ENCODE peak calls at places on chromosomes 11 and 22, in nine cellular contexts. K is astrocyte of the spinal cord, T is tibial nerve, F is MCF 10A, O is right lobe of liver, Q is GM12865, A is astrocyte of the cerebellum, L is GM23338, J is heart right ventricle. V is an unnamed sample.

GRCh38 chr11:13215157-13215556 is 62.4 kb upstream of the BMAL1 start:
- DNase-seq in J (no peak), O (no peak), K (peak), T (no peak), L (no peak), A (no peak), Q (no peak), F (peak), V (no peak)

GRCh38 chr22:41810022-41810421 is 9.5 kb downstream of the CCDC134 start:
- DNase-seq in J (no peak), A (no peak), T (no peak), O (no peak), F (no peak), K (no peak), L (no peak), Q (no peak), V (no peak)

GRCh38 chr11:12276356-12276755 is 101.0 kb upstream of the PARVA start:
- DNase-seq in J (no peak), L (no peak), K (no peak), A (no peak), Q (no peak), F (no peak), T (no peak), O (peak), V (no peak)

GRCh38 chr11:72223615-72224586 is 666 bp upstream of the INPPL1 start:
- DNase-seq in Q (peak), O (peak), A (peak), J (peak), K (peak), L (peak), F (peak), T (no peak), V (peak)

GRCh38 chr11:120130176-120130980 is 7.5 kb downstream of the TRIM29 start:
- DNase-seq in Q (no peak), A (no peak), F (no peak), K (no peak), L (no peak), O (peak), T (peak), J (no peak), V (no peak)

GRCh38 chr22:46040471-46041465 is 63.8 kb upstream of the WNT7B start:
- DNase-seq in F (no peak), J (no peak), Q (no peak), T (no peak), K (no peak), A (no peak), O (peak), L (no peak), V (no peak)

GRCh38 chr22:17665884-17666283 is 27.3 kb downstream of the BCL2L13 start:
- DNase-seq in K (no peak), Q (no peak), F (peak), O (no peak), A (no peak), T (no peak), L (no peak), J (no peak), V (no peak)

GRCh38 chr11:133843454-133843987 is 1.8 kb downstream of the SPATA19 start:
- DNase-seq in F (no peak), Q (no peak), L (no peak), O (no peak), J (no peak), A (no peak), T (no peak), K (no peak), V (no peak)

GRCh38 chr11:84580338-84580737 is 1046.8 kb downstream of the DLG2 start:
- DNase-seq in A (no peak), O (no peak), J (no peak), Q (no peak), T (no peak), F (no peak), L (peak), K (no peak), V (no peak)

GRCh38 chr11:37788141-37788877 is 1190.3 kb upstream of the RAG2 start:
- DNase-seq in Q (no peak), A (peak), T (no peak), L (no peak), J (no peak), F (peak), K (peak), O (no peak), V (no peak)

GRCh38 chr11:67999704-68000103 is 4.2 kb downstream of the UNC93B1 start:
- DNase-seq in Q (peak), A (no peak), J (no peak), F (no peak), O (no peak), T (no peak), L (no peak), K (no peak), V (no peak)

GRCh38 chr11:66845143-66845875 is 2.1 kb downstream of the RCE1 start:
- DNase-seq in T (no peak), K (no peak), A (no peak), L (no peak), F (no peak), O (peak), Q (no peak), J (no peak), V (no peak)

GRCh38 chr11:117200813-117201515 is 1.8 kb downstream of the TAGLN start:
- DNase-seq in Q (no peak), L (no peak), T (no peak), J (no peak), A (no peak), O (no peak), F (no peak), K (no peak), V (no peak)

GRCh38 chr11:110131386-110132123 is 38.4 kb downstream of the ZC3H12C start:
- DNase-seq in K (no peak), O (no peak), J (no peak), L (peak), T (no peak), F (peak), A (no peak), Q (no peak), V (no peak)

GRCh38 chr22:29216873-29217666 is 11.4 kb downstream of the EMID1 start:
- DNase-seq in O (no peak), Q (peak), J (no peak), L (no peak), F (peak), K (no peak), A (no peak), T (no peak), V (no peak)

GRCh38 chr11:57502870-57503269 is 12.6 kb downstream of the SLC43A1 start:
- DNase-seq in Q (no peak), T (no peak), J (no peak), O (peak), L (no peak), F (no peak), A (no peak), K (no peak), V (no peak)

GRCh38 chr11:95305726-95306522 is 74.9 kb upstream of the SESN3 start:
- DNase-seq in J (no peak), L (no peak), K (no peak), F (no peak), O (no peak), T (no peak), A (no peak), Q (no peak), V (no peak)

GRCh38 chr11:115964091-115964490 is 459.9 kb upstream of the CADM1 start:
- DNase-seq in L (no peak), O (no peak), Q (no peak), K (no peak), F (no peak), A (no peak), T (no peak), J (no peak), V (no peak)

GRCh38 chr11:86740628-86741488 is 59.5 kb upstream of the PRSS23 start:
- DNase-seq in T (peak), F (peak), Q (no peak), O (no peak), L (peak), J (no peak), K (peak), A (peak), V (no peak)

GRCh38 chr22:26573026-26573662 is 16.8 kb downstream of the TPST2 start:
- DNase-seq in J (peak), Q (no peak), A (no peak), F (no peak), O (no peak), T (no peak), K (peak), L (no peak), V (no peak)

GRCh38 chr11:9726313-9727022 is 62.6 kb downstream of the SWAP70 start:
- DNase-seq in Q (peak), J (no peak), T (no peak), K (peak), O (no peak), F (peak), L (no peak), A (peak), V (peak)

GRCh38 chr11:100903284-100903683 is 216.2 kb downstream of the ARHGAP42 start:
- DNase-seq in A (no peak), O (no peak), J (no peak), K (no peak), Q (no peak), L (no peak), F (no peak), T (no peak), V (no peak)

GRCh38 chr11:82960000-82960778 is 58.7 kb downstream of the DDIAS start:
- DNase-seq in T (no peak), A (no peak), O (no peak), K (no peak), L (no peak), F (no peak), Q (peak), J (no peak), V (peak)

GRCh38 chr22:44143117-44143495 is 37.6 kb upstream of the PARVG start:
- DNase-seq in J (no peak), K (no peak), A (no peak), O (no peak), F (no peak), Q (no peak), L (no peak), T (no peak), V (no peak)

GRCh38 chr11:72589802-72590761 is 84.1 kb downstream of the PDE2A start:
- DNase-seq in T (no peak), J (peak), F (peak), O (no peak), L (peak), Q (peak), A (no peak), K (peak), V (peak)

GRCh38 chr11:133840479-133840941 is 4.8 kb downstream of the SPATA19 start:
- DNase-seq in O (no peak), T (no peak), A (no peak), Q (no peak), F (no peak), J (no peak), K (no peak), L (no peak), V (peak)

GRCh38 chr11:127651175-127651887 is 650.8 kb upstream of the KIRREL3 start:
- DNase-seq in A (peak), F (no peak), K (peak), J (no peak), Q (no peak), L (no peak), T (no peak), O (no peak), V (no peak)

GRCh38 chr11:57890521-57890920 is 128.9 kb downstream of the CTNND1 start:
- DNase-seq in F (no peak), A (no peak), L (no peak), K (no peak), T (no peak), O (no peak), J (no peak), Q (no peak), V (no peak)

GRCh38 chr22:19497245-19497644 is 17.5 kb downstream of the CDC45 start:
- DNase-seq in F (peak), A (peak), K (peak), J (no peak), T (no peak), Q (no peak), L (no peak), O (no peak), V (no peak)

GRCh38 chr11:67626970-67627369 is 2.8 kb downstream of the NUDT8 start:
- DNase-seq in T (no peak), J (peak), L (no peak), O (no peak), A (no peak), Q (no peak), K (no peak), F (no peak), V (no peak)

GRCh38 chr11:16805942-16806341 is 67.5 kb downstream of the C11orf58 start:
- DNase-seq in A (no peak), F (no peak), J (no peak), L (no peak), Q (no peak), O (no peak), T (no peak), K (peak), V (no peak)

GRCh38 chr22:38505595-38506117 is 455 bp downstream of the DDX17 start:
- DNase-seq in T (peak), F (peak), O (peak), A (peak), J (peak), K (peak), Q (peak), L (peak), V (peak)
- TF ChIP-seq CTCF in T (no peak), F (no peak), O (no peak), A (no peak), J (no peak), K (no peak), Q (no peak), L (no peak), V (no peak)

GRCh38 chr11:64606796-64607380 is 15.9 kb downstream of the SLC22A12 start:
- DNase-seq in F (no peak), O (no peak), Q (no peak), J (no peak), A (no peak), T (no peak), K (no peak), L (no peak), V (no peak)

GRCh38 chr11:64608260-64608538 is 17.2 kb downstream of the SLC22A12 start:
- DNase-seq in K (no peak), L (no peak), F (no peak), O (no peak), Q (no peak), T (no peak), A (no peak), J (no peak), V (no peak)

GRCh38 chr11:64605656-64606585 is 14.9 kb downstream of the SLC22A12 start:
- DNase-seq in Q (no peak), J (no peak), O (no peak), T (no peak), A (no peak), F (no peak), L (no peak), K (no peak), V (no peak)

GRCh38 chr11:64608636-64609035 is 17.6 kb downstream of the SLC22A12 start:
- DNase-seq in O (no peak), L (peak), Q (no peak), K (no peak), A (no peak), F (no peak), J (peak), T (no peak), V (no peak)

DNA sequence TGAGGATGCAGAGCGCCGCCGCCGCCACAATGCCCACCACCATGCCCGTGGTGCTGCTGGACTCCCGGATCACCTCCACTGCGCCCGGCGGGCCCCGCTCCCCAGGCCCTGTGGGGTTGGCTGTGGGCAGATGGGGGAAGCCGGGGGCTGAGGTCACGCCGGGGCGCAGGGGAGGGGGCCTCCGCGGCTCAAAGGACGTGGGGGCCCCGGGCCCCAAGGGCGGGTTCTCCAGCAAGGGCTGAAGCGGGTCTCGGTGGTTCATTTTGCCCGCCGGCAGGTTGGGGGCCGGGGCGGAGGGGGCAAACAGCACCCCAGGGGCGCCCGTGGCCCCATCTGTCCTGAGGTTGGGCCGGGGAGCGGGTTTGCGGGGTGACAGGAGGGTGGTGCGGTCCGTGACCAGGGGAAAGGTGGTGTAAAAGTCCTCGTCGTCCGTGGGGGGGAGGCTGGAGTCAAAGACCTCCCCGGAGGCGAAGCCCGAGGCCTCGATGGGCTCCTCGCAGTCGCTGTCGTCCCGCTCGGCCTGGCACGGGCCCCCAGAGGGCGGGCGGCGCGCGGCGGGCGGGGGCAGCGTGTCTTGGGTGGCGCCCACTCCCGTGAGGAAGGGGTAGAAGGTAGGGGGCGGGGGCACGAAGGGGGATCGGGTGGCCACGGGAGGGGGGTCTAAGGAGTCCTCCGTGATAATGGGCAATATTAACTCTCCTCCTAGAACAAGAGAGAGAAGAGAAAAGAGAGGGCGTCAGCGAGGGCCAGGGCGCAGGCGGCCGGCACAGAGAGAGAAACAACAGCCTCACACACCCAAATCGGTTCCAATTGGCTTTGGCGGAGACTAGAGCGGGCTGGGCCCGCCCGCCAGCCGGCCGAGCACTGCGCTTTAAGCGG is 16.6 kb downstream of the SLC22A12 start:
- DNase-seq in L (peak), F (no peak), J (peak), T (no peak), A (no peak), K (peak), Q (no peak), O (no peak), V (no peak)
- TF ChIP-seq CTCF in L (no peak), F (no peak), J (no peak), T (no peak), A (no peak), K (no peak), Q (no peak), O (no peak), V (no peak)

DNA sequence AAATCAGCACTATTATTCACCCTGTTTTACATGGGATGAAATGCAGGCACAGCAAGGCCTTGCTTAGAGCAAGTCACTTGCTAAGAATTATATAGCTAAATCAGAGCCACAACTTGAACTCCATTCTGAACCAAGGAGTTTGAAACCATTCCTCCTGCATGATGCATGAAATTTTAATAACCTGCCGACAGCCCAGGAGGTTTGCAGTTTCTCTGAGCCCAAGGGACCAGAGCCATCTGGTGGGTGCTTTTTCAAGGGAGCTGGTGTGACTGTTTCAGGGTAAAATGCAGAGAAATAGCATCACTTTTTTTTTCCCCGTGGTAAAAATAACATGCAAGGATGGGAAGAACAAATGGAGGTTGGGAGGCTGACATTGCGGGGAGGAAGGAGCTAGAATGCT is 22.9 kb downstream of the NAV2 start:
- DNase-seq in O (no peak), K (peak), F (no peak), J (no peak), Q (no peak), L (no peak), A (no peak), T (no peak), V (no peak)
- TF ChIP-seq CTCF in O (no peak), K (peak), F (no peak), J (no peak), Q (no peak), L (no peak), A (peak), T (no peak), V (no peak)

GRCh38 chr22:35868938-35869337 is 151.3 kb downstream of the APOL5 start:
- DNase-seq in K (no peak), T (no peak), A (no peak), F (no peak), L (peak), J (no peak), Q (no peak), O (no peak), V (no peak)

GRCh38 chr22:35873426-35873825 is 155.2 kb downstream of the RBFOX2 start:
- DNase-seq in T (no peak), A (no peak), J (no peak), O (no peak), K (no peak), Q (peak), F (no peak), L (no peak), V (peak)

GRCh38 chr22:35870517-35871275 is 153.0 kb downstream of the APOL5 start:
- DNase-seq in T (no peak), F (no peak), L (no peak), O (no peak), J (no peak), A (no peak), Q (no peak), K (no peak), V (no peak)

GRCh38 chr22:35866646-35867045 is 149.0 kb downstream of the APOL5 start:
- DNase-seq in Q (no peak), A (no peak), O (no peak), J (no peak), L (no peak), F (no peak), K (no peak), T (no peak), V (no peak)

GRCh38 chr22:35872451-35872850 is 154.8 kb downstream of the APOL5 start:
- DNase-seq in F (no peak), T (no peak), Q (no peak), L (no peak), A (no peak), K (no peak), O (no peak), J (peak), V (no peak)
- TF ChIP-seq CTCF in F (no peak), T (no peak), Q (no peak), L (no peak), A (no peak), K (no peak), O (no peak), J (no peak), V (no peak)

DNA sequence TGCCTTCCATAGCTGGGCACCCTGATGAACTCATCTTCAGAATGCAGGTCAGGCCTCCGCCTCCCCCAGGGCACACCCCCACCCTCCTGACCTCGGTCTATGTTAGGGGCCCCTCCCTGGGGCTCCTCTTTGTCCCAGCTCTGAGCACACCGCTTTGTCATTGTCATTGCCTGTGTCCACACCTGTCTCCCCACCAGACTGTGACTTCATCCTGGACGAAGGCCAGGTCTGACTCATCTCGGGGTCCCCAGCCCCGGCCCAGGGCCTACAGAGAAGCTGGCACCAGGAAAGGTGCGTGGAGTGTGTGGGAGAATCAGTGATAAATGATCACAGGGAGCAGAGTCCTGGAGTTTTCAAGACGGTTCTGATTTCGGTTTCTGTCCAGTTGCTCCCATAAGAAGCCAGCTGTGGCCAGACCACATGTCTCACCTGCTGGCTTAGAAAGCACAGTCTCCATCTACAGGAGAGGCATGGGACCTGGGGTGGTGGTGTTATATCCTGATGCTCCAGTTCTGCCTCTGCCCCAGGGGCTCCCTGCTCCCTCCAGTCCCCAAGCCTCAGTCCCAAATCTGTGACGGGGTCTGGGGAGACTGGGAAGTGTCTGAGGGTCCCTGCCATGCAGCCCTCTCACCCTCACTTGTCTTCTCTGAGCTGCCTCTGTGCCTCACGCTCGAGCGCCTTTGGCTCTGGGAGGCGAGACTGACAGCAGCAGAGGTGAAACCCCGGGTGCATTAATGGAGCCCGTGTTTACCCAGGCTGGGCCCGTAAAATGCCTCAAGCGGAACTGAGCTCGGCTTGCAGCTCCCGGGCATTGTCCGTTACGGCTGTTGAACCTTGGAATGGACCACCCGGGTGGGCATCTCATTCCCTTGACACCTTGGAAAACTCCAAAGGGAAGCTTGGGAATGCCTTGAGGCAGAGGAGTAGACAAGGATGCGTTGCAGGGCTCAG is 85.5 kb upstream of the WNT11 start:
- DNase-seq in F (no peak), O (no peak), K (no peak), A (no peak), Q (peak), J (no peak), L (no peak), T (no peak), V (no peak)
- TF ChIP-seq CTCF in F (no peak), O (no peak), K (no peak), A (no peak), Q (no peak), J (no peak), L (no peak), T (no peak), V (no peak)